ENCODE peak calls at places on chromosomes 6 and 20, in nine cellular contexts. V is GM12865, I is endothelial cell of umbilical vein, G is nephron progenitor cell, M is dorsolateral prefrontal cortex, A is progenitor cell of endocrine pancreas, Z is left lung, Q is lower lobe of right lung, O is A549. N is an unnamed sample.

GRCh38 chr6:39962831-39963230 is 28.6 kb upstream of the MOCS1 start:
- DNase-seq in V (no peak), I (no peak), G (no peak), M (no peak), A (no peak), Z (no peak), Q (no peak), O (no peak), N (no peak)

GRCh38 chr20:63829943-63830820 is 882 bp downstream of the ZBTB46 start:
- DNase-seq in V (no peak), I (peak; percentile 30), G (peak; percentile 54), M (no peak), A (no peak), Z (no peak), Q (no peak), O (no peak), N (no peak)

GRCh38 chr20:62741191-62741676 is 32.6 kb downstream of the NTSR1 start:
- DNase-seq in V (no peak), I (peak; percentile 28), G (peak; percentile 64), M (peak; percentile 27), A (no peak), Z (peak; percentile 42), Q (peak; percentile 16), O (no peak), N (no peak)

GRCh38 chr6:164230259-164230658 is 815.7 kb downstream of the QKI start:
- DNase-seq in V (no peak), I (no peak), G (no peak), M (no peak), A (no peak), Z (no peak), Q (no peak), O (no peak), N (no peak)

GRCh38 chr6:111033628-111034289 is 51.9 kb downstream of the RPF2 start:
- DNase-seq in V (no peak), I (no peak), G (no peak), M (no peak), A (no peak), Z (no peak), Q (no peak), O (no peak), N (no peak)

GRCh38 chr6:105616521-105616920 is 213.6 kb upstream of the PREP start:
- DNase-seq in V (no peak), I (no peak), G (no peak), M (no peak), A (no peak), Z (no peak), Q (no peak), O (no peak), N (no peak)

GRCh38 chr6:29099190-29099589 is at the start of gene OR2J1:
- DNase-seq in V (no peak), I (no peak), G (no peak), M (no peak), A (no peak), Z (no peak), Q (no peak), O (no peak), N (no peak)

GRCh38 chr20:59253779-59254319 is 46.6 kb upstream of the EDN3 start:
- DNase-seq in V (no peak), I (no peak), G (peak; percentile 18), M (no peak), A (no peak), Z (no peak), Q (no peak), O (no peak), N (peak; percentile 75)

GRCh38 chr6:3114377-3114776 is 4.1 kb upstream of the BPHL start:
- DNase-seq in V (no peak), I (no peak), G (no peak), M (no peak), A (no peak), Z (no peak), Q (no peak), O (no peak), N (no peak)

GRCh38 chr6:3120765-3121089 is 2.2 kb downstream of the BPHL start:
- DNase-seq in V (no peak), I (no peak), G (no peak), M (no peak), A (no peak), Z (no peak), Q (no peak), O (no peak), N (no peak)

GRCh38 chr6:3119040-3119723 is 671 bp downstream of the BPHL start:
- DNase-seq in V (no peak), I (no peak), G (no peak), M (no peak), A (no peak), Z (no peak), Q (no peak), O (peak; percentile 16), N (no peak)

GRCh38 chr6:3117912-3118352 is 579 bp upstream of the BPHL start:
- DNase-seq in V (no peak), I (no peak), G (no peak), M (no peak), A (no peak), Z (no peak), Q (no peak), O (no peak), N (no peak)

DNA sequence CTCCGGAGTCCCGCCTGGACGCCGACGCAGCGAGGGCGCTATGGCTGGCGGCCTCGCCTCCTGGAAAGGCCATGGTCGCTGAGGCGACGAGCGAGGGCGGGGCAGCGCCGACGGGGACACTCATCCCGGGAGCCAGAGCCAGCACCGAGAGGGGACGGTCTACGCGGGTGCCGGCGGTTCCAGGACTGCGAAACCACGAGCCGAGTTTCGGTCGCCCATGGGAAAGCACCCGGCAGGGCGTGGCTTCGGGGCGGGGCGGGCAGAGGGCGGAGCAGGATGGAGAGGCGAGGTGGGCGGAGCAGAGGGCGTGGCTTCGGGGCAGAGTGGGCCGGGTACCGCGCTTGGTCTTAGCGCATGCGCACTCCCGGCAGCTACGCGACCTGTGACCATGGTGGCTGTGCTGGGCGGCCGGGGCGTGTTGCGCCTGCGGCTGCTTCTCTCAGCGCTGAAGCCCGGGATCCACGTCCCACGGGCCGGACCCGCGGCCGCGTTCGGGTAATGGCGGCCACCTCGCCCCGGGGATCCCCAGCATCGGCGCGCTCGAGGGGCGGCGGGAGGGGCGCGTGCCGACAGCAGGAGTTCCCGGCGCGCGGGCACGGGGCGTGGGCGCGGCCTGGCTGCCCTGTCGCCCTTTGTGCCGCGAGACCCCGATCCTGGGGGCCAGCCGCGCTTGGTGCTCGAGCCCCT is at the start of gene BPHL:
- DNase-seq in V (peak; percentile 97), I (peak; percentile 94), G (peak; percentile 100), M (peak; percentile 97), A (peak; percentile 98), Z (peak; percentile 100), Q (peak; percentile 98), O (peak; percentile 91), N (peak; percentile 99)
- TF ChIP-seq CTCF in V (no peak), I (no peak), G (no peak), M (peak; percentile 28), A (no peak), Z (no peak), Q (no peak), O (no peak), N (no peak)

GRCh38 chr6:148470606-148471299 is 128.1 kb downstream of the SASH1 start:
- DNase-seq in V (peak; percentile 14), I (no peak), G (no peak), M (no peak), A (no peak), Z (no peak), Q (no peak), O (no peak), N (no peak)

GRCh38 chr6:148470141-148470540 is 127.5 kb downstream of the SASH1 start:
- DNase-seq in V (no peak), I (no peak), G (no peak), M (no peak), A (no peak), Z (no peak), Q (no peak), O (no peak), N (no peak)

GRCh38 chr6:148472495-148473105 is 130.0 kb downstream of the SASH1 start:
- DNase-seq in V (no peak), I (no peak), G (no peak), M (no peak), A (no peak), Z (no peak), Q (no peak), O (no peak), N (no peak)

GRCh38 chr6:148467926-148468325 is 125.3 kb downstream of the SASH1 start:
- DNase-seq in V (no peak), I (no peak), G (no peak), M (no peak), A (no peak), Z (no peak), Q (no peak), O (no peak), N (no peak)

DNA sequence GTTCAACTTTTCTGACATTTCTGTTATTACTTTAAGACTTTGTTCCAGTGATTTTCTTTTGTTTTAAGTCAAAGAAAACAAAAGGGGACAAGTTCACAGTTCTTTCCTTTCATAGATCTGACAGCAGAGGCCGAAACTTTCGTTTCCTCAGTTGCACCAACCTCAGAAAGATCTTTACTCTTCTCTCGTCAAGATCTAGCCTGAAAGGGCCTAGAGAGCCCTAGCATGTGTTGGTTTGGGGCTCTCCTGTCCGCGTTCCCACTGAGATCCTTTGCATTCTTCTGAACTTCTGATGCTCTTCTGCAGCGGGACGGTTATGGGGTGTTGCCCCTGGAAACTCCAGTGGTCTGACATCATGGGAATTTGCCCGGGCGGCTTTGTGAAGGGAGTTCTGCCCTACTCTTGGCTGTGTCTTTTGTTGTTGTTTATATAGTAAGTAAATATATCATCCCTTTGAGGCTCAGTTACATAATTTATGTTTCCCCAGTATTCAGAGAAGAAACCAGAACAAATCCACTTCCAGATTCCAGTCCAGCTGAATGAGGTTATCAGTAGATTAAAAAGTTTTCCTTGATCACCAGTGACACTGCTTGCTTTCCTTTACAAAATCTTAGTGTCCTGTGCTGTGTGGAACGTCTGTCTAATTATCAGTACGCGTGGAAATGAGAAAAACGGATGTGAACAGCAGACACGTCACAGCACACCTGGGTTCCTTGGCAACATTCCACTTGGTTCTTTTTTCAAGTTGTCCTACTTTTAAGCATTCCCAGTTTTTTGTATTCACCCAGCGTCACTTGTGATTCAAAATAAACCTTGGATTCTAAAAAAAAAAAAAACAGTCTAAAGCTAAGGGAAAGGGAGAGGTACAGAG is 129.2 kb downstream of the SASH1 start:
- DNase-seq in V (no peak), I (no peak), G (peak; percentile 50), M (no peak), A (no peak), Z (no peak), Q (no peak), O (no peak), N (no peak)
- TF ChIP-seq CTCF in V (no peak), I (no peak), G (no peak), M (no peak), A (no peak), Z (no peak), Q (no peak), O (no peak), N (no peak)

DNA sequence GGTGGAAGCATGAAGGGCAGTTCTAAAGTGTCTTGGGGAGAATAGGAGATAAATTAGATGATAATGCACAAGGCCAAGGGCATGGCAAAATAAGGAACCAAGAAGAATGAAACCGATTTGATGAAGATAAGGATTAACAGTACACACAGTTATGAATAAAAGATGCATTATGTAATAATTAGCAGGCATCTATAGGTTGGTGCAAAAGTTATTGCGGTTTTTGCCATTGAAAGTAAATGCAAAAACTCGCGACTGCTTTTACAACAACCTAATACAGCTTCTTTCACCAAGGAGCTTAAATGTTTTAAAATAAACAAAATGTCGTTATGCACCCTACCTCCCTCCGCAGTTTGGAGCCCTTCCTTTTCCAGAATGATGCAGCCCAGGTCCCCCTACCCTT is 29.0 kb downstream of the MAS1 start:
- DNase-seq in V (no peak), I (no peak), G (no peak), M (no peak), A (no peak), Z (no peak), Q (no peak), O (no peak), N (no peak)
- TF ChIP-seq CTCF in V (no peak), I (no peak), G (no peak), M (no peak), A (no peak), Z (no peak), Q (no peak), O (no peak), N (no peak)

DNA sequence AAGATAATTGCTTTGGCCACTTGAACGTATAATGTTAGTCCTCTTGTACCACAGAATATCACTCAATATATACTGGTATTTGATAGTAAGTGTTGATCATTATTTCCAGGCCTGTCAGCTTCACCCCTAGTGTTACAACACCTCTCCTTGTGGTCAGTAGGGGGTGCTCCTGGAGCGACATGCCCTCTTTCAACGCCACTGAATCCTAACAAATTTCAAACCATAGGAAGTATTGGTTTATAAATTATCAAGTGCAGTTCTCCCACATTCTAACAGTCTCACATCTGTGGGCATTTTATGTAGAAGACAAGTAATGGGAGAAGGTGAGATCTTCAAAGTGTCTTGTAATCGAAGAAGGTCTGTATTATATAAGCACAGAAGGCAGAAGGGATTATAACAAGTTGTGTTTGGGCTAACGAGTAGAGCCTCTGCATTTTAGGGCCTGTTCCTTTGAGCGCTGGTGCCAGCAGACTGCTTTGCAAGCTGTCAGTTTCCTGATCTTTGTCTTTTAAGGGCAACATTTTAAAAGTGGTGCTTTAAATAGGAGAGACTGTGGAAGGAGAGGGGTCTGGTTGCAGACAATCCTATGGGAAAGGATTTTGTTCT is 57.1 kb upstream of the CEP162 start:
- DNase-seq in V (peak; percentile 24), I (peak; percentile 41), G (no peak), M (no peak), A (no peak), Z (no peak), Q (no peak), O (peak; percentile 30), N (no peak)
- TF ChIP-seq CTCF in V (peak; percentile 53), I (peak; percentile 53), G (peak; percentile 62), M (no peak), A (peak; percentile 66), Z (no peak), Q (no peak), O (peak; percentile 36), N (peak; percentile 32)